ENCODE peak calls at places on chromosomes 6 and 20, in four cellular contexts. One of them, this sample, is unnamed.

GRCh38 chr6:106525885-106526280 is 103.4 kb downstream of the RTN4IP1 start:
- DNase-seq in mesenchymal stem cell: no peak
- DNase-seq in substantia nigra: no peak
- DNase-seq in HuH-7: no peak
- DNase-seq in this sample: no peak

GRCh38 chr6:107977283-107977682 is 19.3 kb upstream of the SEC63 start:
- DNase-seq in mesenchymal stem cell: peak
- DNase-seq in substantia nigra: no peak
- DNase-seq in HuH-7: peak
- DNase-seq in this sample: no peak

GRCh38 chr20:17885544-17885943 is 83.0 kb downstream of the SNX5 start:
- DNase-seq in mesenchymal stem cell: peak
- DNase-seq in substantia nigra: no peak
- DNase-seq in HuH-7: no peak
- DNase-seq in this sample: no peak

GRCh38 chr6:43339168-43339567 is 30.3 kb downstream of the ZNF318 start:
- DNase-seq in mesenchymal stem cell: no peak
- DNase-seq in substantia nigra: no peak
- DNase-seq in HuH-7: no peak
- DNase-seq in this sample: no peak

GRCh38 chr6:33091957-33092356 is 16.2 kb downstream of the HLA-DPB1 start:
- DNase-seq in mesenchymal stem cell: no peak
- DNase-seq in substantia nigra: no peak
- DNase-seq in HuH-7: peak
- DNase-seq in this sample: no peak

GRCh38 chr20:62320581-62321354 is 18.0 kb downstream of the ADRM1 start:
- DNase-seq in mesenchymal stem cell: no peak
- DNase-seq in substantia nigra: no peak
- DNase-seq in HuH-7: no peak
- DNase-seq in this sample: no peak

GRCh38 chr6:119467478-119468081 is 118.0 kb upstream of the MAN1A1 start:
- DNase-seq in mesenchymal stem cell: peak
- DNase-seq in substantia nigra: no peak
- DNase-seq in HuH-7: no peak
- DNase-seq in this sample: no peak

GRCh38 chr6:75748743-75749538 is at the start of gene MYO6:
- DNase-seq in mesenchymal stem cell: peak
- DNase-seq in substantia nigra: peak
- DNase-seq in HuH-7: peak
- DNase-seq in this sample: peak

GRCh38 chr6:1787894-1788293 is 178.2 kb downstream of the FOXC1 start:
- DNase-seq in mesenchymal stem cell: no peak
- DNase-seq in substantia nigra: no peak
- DNase-seq in HuH-7: no peak
- DNase-seq in this sample: no peak

GRCh38 chr6:146029573-146030184 is 817 bp downstream of the GRM1 start:
- DNase-seq in mesenchymal stem cell: no peak
- DNase-seq in substantia nigra: no peak
- DNase-seq in HuH-7: no peak
- DNase-seq in this sample: no peak

GRCh38 chr20:61387204-61387958 is 135.3 kb downstream of the CDH4 start:
- DNase-seq in mesenchymal stem cell: peak
- DNase-seq in substantia nigra: no peak
- DNase-seq in HuH-7: no peak
- DNase-seq in this sample: no peak

GRCh38 chr6:82419859-82420258 is 56.2 kb downstream of the TPBG start:
- DNase-seq in mesenchymal stem cell: no peak
- DNase-seq in substantia nigra: no peak
- DNase-seq in HuH-7: no peak
- DNase-seq in this sample: no peak

GRCh38 chr6:16243055-16243454 is 4.7 kb downstream of the GMPR start:
- DNase-seq in mesenchymal stem cell: no peak
- DNase-seq in substantia nigra: no peak
- DNase-seq in HuH-7: no peak
- DNase-seq in this sample: no peak

GRCh38 chr6:23563329-23563728 is 562.7 kb upstream of the NRSN1 start:
- DNase-seq in mesenchymal stem cell: no peak
- DNase-seq in substantia nigra: no peak
- DNase-seq in HuH-7: no peak
- DNase-seq in this sample: no peak

GRCh38 chr6:62262283-62262682 is 23.7 kb downstream of the KHDRBS2 start:
- DNase-seq in mesenchymal stem cell: no peak
- DNase-seq in substantia nigra: no peak
- DNase-seq in HuH-7: no peak
- DNase-seq in this sample: no peak

GRCh38 chr20:44017905-44018683 is 103.4 kb downstream of the TOX2 start:
- DNase-seq in mesenchymal stem cell: peak
- DNase-seq in substantia nigra: no peak
- DNase-seq in HuH-7: no peak
- DNase-seq in this sample: no peak

GRCh38 chr6:6560909-6561308 is 27.6 kb upstream of the LY86 start:
- DNase-seq in mesenchymal stem cell: no peak
- DNase-seq in substantia nigra: no peak
- DNase-seq in HuH-7: no peak
- DNase-seq in this sample: no peak

GRCh38 chr6:167443098-167443680 is 118.3 kb downstream of the TTLL2 start:
- DNase-seq in mesenchymal stem cell: no peak
- DNase-seq in substantia nigra: no peak
- DNase-seq in HuH-7: no peak
- DNase-seq in this sample: peak

GRCh38 chr20:58900292-58900931 is 47.9 kb downstream of the GNAS start:
- DNase-seq in mesenchymal stem cell: no peak
- DNase-seq in substantia nigra: no peak
- DNase-seq in HuH-7: no peak
- DNase-seq in this sample: no peak

GRCh38 chr6:155061381-155061780 is 66.3 kb downstream of the TIAM2 start:
- DNase-seq in mesenchymal stem cell: no peak
- DNase-seq in substantia nigra: no peak
- DNase-seq in HuH-7: no peak
- DNase-seq in this sample: no peak

GRCh38 chr20:8790442-8791074 is 278.3 kb upstream of the PLCB4 start:
- DNase-seq in mesenchymal stem cell: peak
- DNase-seq in substantia nigra: no peak
- DNase-seq in HuH-7: peak
- DNase-seq in this sample: peak

GRCh38 chr6:15518057-15518456 is 144.8 kb downstream of the DTNBP1 start:
- DNase-seq in mesenchymal stem cell: no peak
- DNase-seq in substantia nigra: no peak
- DNase-seq in HuH-7: no peak
- DNase-seq in this sample: no peak

GRCh38 chr6:4948781-4949450 is 54.9 kb downstream of the RPP40 start:
- DNase-seq in mesenchymal stem cell: no peak
- DNase-seq in substantia nigra: no peak
- DNase-seq in HuH-7: no peak
- DNase-seq in this sample: no peak

GRCh38 chr6:45163952-45164766 is 164.0 kb upstream of the RUNX2 start:
- DNase-seq in mesenchymal stem cell: peak
- DNase-seq in substantia nigra: no peak
- DNase-seq in HuH-7: no peak
- DNase-seq in this sample: no peak

GRCh38 chr6:18405477-18406293 is 18.5 kb downstream of the RNF144B start:
- DNase-seq in mesenchymal stem cell: peak
- DNase-seq in substantia nigra: no peak
- DNase-seq in HuH-7: no peak
- DNase-seq in this sample: no peak

GRCh38 chr6:165055231-165055630 is 254.2 kb downstream of the C6orf118 start:
- DNase-seq in mesenchymal stem cell: no peak
- DNase-seq in substantia nigra: no peak
- DNase-seq in HuH-7: no peak
- DNase-seq in this sample: no peak

GRCh38 chr20:45487231-45487635 is 17.7 kb downstream of the WFDC2 start:
- DNase-seq in mesenchymal stem cell: no peak
- DNase-seq in substantia nigra: no peak
- DNase-seq in HuH-7: peak
- DNase-seq in this sample: no peak

GRCh38 chr6:94478178-94479140 is 1059.1 kb upstream of the EPHA7 start:
- DNase-seq in mesenchymal stem cell: no peak
- DNase-seq in substantia nigra: no peak
- DNase-seq in HuH-7: no peak
- DNase-seq in this sample: peak

GRCh38 chr6:53322188-53323029 is 26.3 kb downstream of the ELOVL5 start:
- DNase-seq in mesenchymal stem cell: peak
- DNase-seq in substantia nigra: no peak
- DNase-seq in HuH-7: no peak
- DNase-seq in this sample: no peak

GRCh38 chr6:56699066-56699654 is 56.5 kb upstream of the DST start:
- DNase-seq in mesenchymal stem cell: peak
- DNase-seq in substantia nigra: no peak
- DNase-seq in HuH-7: no peak
- DNase-seq in this sample: no peak

GRCh38 chr6:43993881-43994523 is 133.2 kb downstream of the MRPL14 start:
- DNase-seq in mesenchymal stem cell: no peak
- DNase-seq in substantia nigra: no peak
- DNase-seq in HuH-7: no peak
- DNase-seq in this sample: no peak

GRCh38 chr6:137236581-137237355 is 17.6 kb upstream of the IFNGR1 start:
- DNase-seq in mesenchymal stem cell: no peak
- DNase-seq in substantia nigra: no peak
- DNase-seq in HuH-7: no peak
- DNase-seq in this sample: no peak

GRCh38 chr20:36700438-36700837 is 45.5 kb downstream of the NDRG3 start:
- DNase-seq in mesenchymal stem cell: no peak
- DNase-seq in substantia nigra: no peak
- DNase-seq in HuH-7: no peak
- DNase-seq in this sample: no peak

GRCh38 chr6:37547564-37548061 is 47.9 kb upstream of the CCDC167 start:
- DNase-seq in mesenchymal stem cell: no peak
- DNase-seq in substantia nigra: no peak
- DNase-seq in HuH-7: no peak
- DNase-seq in this sample: no peak

GRCh38 chr20:54174452-54175175 is 828 bp upstream of the CYP24A1 start:
- DNase-seq in mesenchymal stem cell: no peak
- DNase-seq in substantia nigra: no peak
- DNase-seq in HuH-7: no peak
- DNase-seq in this sample: peak

GRCh38 chr6:13485923-13486557 is 1.4 kb downstream of the GFOD1 start:
- DNase-seq in mesenchymal stem cell: peak
- DNase-seq in substantia nigra: no peak
- DNase-seq in HuH-7: peak
- DNase-seq in this sample: peak

GRCh38 chr6:152946484-152946883 is 36.4 kb downstream of the FBXO5 start:
- DNase-seq in mesenchymal stem cell: no peak
- DNase-seq in substantia nigra: no peak
- DNase-seq in HuH-7: no peak
- DNase-seq in this sample: no peak

GRCh38 chr20:6882911-6883310 is 115.4 kb downstream of the BMP2 start:
- DNase-seq in mesenchymal stem cell: no peak
- DNase-seq in substantia nigra: no peak
- DNase-seq in HuH-7: no peak
- DNase-seq in this sample: no peak

GRCh38 chr20:50690979-50691584 is at the start of gene RIPOR3:
- DNase-seq in mesenchymal stem cell: peak
- DNase-seq in substantia nigra: no peak
- DNase-seq in HuH-7: no peak
- DNase-seq in this sample: peak

GRCh38 chr20:1652960-1653359 is 4.6 kb downstream of the SIRPG start:
- DNase-seq in mesenchymal stem cell: no peak
- DNase-seq in substantia nigra: no peak
- DNase-seq in HuH-7: no peak
- DNase-seq in this sample: no peak